ENCODE peak calls at places on chromosomes 7 and 10, in ten cellular contexts. G is PC-3, R is glutamatergic neuron, T is lower leg skin, O is neural crest cell, H is GM13976, F is AG10803, J is A673, N is bronchial epithelial cell, L is A549. Z is an unnamed sample.

GRCh38 chr10:45420453-45421192 is 46.6 kb downstream of the ALOX5 start:
- DNase-seq in G (peak; percentile 88), O (no peak), H (peak; percentile 73), L (no peak), F (peak; percentile 46), T (peak; percentile 49), J (peak; percentile 48), N (peak; percentile 34), R (no peak), Z (no peak)

GRCh38 chr10:21961847-21962246 is 41.7 kb downstream of the DNAJC1 start:
- DNase-seq in G (no peak), H (no peak), F (no peak), N (no peak), J (no peak), O (no peak), R (no peak), T (no peak), L (no peak), Z (no peak)

GRCh38 chr7:32224276-32224675 is 154.1 kb upstream of the PDE1C start:
- DNase-seq in T (no peak), R (no peak), O (no peak), H (no peak), L (no peak), N (peak; percentile 7), G (no peak), J (no peak), F (no peak), Z (no peak)

GRCh38 chr10:101287922-101288638 is 58.8 kb upstream of the LBX1 start:
- DNase-seq in R (peak; percentile 70), O (peak; percentile 46), L (peak; percentile 58), G (peak; percentile 16), H (peak; percentile 47), N (no peak), F (no peak), J (no peak), T (no peak), Z (no peak)

GRCh38 chr10:86393401-86393800 is 26.8 kb upstream of the GRID1 start:
- DNase-seq in F (no peak), G (no peak), N (no peak), J (no peak), O (no peak), H (no peak), R (no peak), L (no peak), T (no peak), Z (no peak)

GRCh38 chr10:43394868-43395267 is 14.1 kb downstream of the HNRNPF start:
- DNase-seq in H (no peak), J (no peak), G (no peak), O (no peak), F (no peak), N (no peak), T (no peak), L (no peak), R (no peak), Z (no peak)

GRCh38 chr7:40827217-40828085 is 692.6 kb downstream of the SUGCT start:
- DNase-seq in H (no peak), L (no peak), O (peak; percentile 5), R (no peak), G (no peak), F (peak; percentile 90), J (no peak), T (no peak), N (peak; percentile 57), Z (no peak)

GRCh38 chr10:43225004-43225786 is 41.7 kb downstream of the RASGEF1A start:
- DNase-seq in R (peak; percentile 7), G (no peak), J (no peak), H (no peak), F (no peak), L (no peak), N (no peak), T (no peak), O (no peak), Z (no peak)

GRCh38 chr10:3045471-3046209 is 21.7 kb upstream of the PFKP start:
- DNase-seq in T (no peak), F (peak; percentile 73), G (peak; percentile 52), R (peak; percentile 89), J (no peak), N (peak; percentile 45), L (peak; percentile 70), O (peak; percentile 57), H (no peak), Z (peak; percentile 24)

GRCh38 chr10:133309720-133310398 is 1.1 kb downstream of the ZNF511 start:
- DNase-seq in G (peak; percentile 35), H (no peak), T (no peak), O (no peak), F (no peak), R (no peak), N (no peak), L (no peak), J (no peak), Z (no peak)

GRCh38 chr7:149854611-149855367 is 16.6 kb downstream of the ZNF862 start:
- DNase-seq in R (no peak), F (peak; percentile 31), T (no peak), J (peak; percentile 87), O (no peak), L (no peak), N (peak; percentile 44), G (peak; percentile 17), H (no peak), Z (no peak)

GRCh38 chr10:133206311-133207040 is 23.5 kb upstream of the UTF1 start:
- DNase-seq in N (no peak), F (no peak), J (no peak), T (no peak), L (no peak), O (no peak), R (no peak), H (no peak), G (no peak), Z (no peak)

GRCh38 chr7:29606287-29606721 is 42.7 kb downstream of the PRR15 start:
- DNase-seq in H (no peak), G (peak; percentile 84), J (no peak), R (no peak), L (peak; percentile 50), O (no peak), N (peak; percentile 82), T (no peak), F (peak; percentile 56), Z (no peak)

GRCh38 chr10:9076066-9076465 is 1021.6 kb downstream of the GATA3 start:
- DNase-seq in F (no peak), R (no peak), L (no peak), H (no peak), J (no peak), O (no peak), T (no peak), G (no peak), N (no peak), Z (no peak)

GRCh38 chr10:3310016-3310415 is 137.4 kb upstream of the PITRM1 start:
- DNase-seq in G (no peak), J (no peak), L (no peak), O (no peak), T (no peak), R (no peak), F (no peak), H (no peak), N (no peak), Z (no peak)

GRCh38 chr7:132635127-132635526 is 58.9 kb upstream of the PLXNA4 start:
- DNase-seq in R (no peak), G (no peak), T (no peak), O (no peak), F (no peak), N (no peak), L (no peak), J (no peak), H (no peak), Z (no peak)

GRCh38 chr7:99137418-99138180 is 6.3 kb downstream of the SMURF1 start:
- DNase-seq in R (no peak), O (peak; percentile 3), J (peak; percentile 77), T (no peak), H (no peak), G (no peak), L (peak; percentile 36), N (peak; percentile 69), F (peak; percentile 92), Z (peak; percentile 17)
- TF ChIP-seq CTCF in R (no peak), O (no peak), J (no peak), T (no peak), H (no peak), G (no peak), L (no peak), N (no peak), F (no peak), Z (no peak)

DNA sequence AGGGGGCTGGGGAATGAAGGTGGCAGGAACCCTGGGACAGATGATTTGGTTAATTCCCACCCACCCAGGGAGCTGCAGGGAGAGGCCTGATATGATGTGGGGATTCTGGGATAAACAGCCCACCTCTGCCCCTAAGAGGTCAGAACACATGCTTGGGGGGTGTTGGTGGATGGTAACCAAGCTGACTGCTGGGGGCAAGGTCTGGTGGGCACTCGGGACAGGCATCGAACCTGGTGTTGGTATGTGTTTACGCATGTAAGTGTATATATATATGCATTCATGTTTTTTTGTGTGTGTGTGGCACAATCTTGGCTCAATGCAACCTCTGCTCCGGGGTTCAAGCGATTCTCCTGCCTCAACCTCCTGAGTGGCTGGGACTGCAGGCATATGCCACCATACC is 80.7 kb upstream of the TMEM248 start:
- DNase-seq in J (no peak), R (no peak), G (no peak), F (no peak), L (no peak), H (no peak), T (no peak), N (no peak), O (no peak), Z (no peak)
- TF ChIP-seq CTCF in J (no peak), R (no peak), G (no peak), F (no peak), L (no peak), H (no peak), T (no peak), N (no peak), O (no peak), Z (no peak)

DNA sequence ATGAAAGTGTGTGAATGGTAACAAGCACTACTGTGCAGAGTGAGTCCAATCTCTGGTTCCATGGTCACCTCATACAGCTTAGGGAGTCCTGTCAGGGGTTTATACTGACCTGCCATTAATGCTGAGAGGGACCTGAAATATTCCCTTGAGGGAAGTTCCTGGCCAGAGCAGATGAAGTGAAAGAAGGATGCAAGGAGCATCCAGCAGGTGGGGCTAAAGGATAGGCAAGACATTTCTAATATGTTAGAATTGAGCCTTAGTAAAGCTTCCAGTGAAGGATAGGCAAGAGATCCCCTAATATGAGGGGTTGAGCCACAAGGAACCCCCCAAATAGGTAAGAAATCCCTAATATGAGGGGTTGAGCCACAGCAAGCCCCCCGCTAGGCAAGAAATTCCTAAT is 25.5 kb upstream of the FAM221A start:
- DNase-seq in T (no peak), H (no peak), R (no peak), L (peak; percentile 13), N (peak; percentile 7), F (peak; percentile 1), O (no peak), J (peak; percentile 37), G (peak; percentile 9), Z (no peak)
- TF ChIP-seq CTCF in T (no peak), H (no peak), R (no peak), L (peak; percentile 22), N (peak; percentile 23), F (peak; percentile 32), O (peak; percentile 40), J (peak; percentile 51), G (peak; percentile 42), Z (no peak)

DNA sequence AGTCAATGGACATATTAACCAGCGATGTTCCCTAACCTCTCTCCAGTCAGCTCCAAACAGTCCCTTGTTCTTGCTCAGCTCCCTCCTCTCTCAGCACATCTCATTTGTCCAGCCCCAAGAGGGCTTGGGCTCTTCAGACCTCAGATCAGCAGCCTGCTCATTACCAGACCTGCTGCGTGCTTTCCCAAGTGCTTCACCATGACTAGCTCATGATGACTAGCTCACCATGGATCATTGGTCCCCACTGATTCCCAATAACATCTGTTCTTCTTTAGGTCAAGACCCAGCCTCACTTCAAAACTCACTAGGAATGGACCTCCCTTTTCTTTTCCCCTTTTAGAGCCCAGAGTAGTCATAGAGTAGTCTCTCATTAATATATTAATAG is 121.9 kb downstream of the SLC16A9 start:
- DNase-seq in G (no peak), L (no peak), N (no peak), H (no peak), R (no peak), T (no peak), F (no peak), O (no peak), J (no peak), Z (no peak)
- TF ChIP-seq CTCF in G (no peak), L (no peak), N (no peak), H (no peak), R (no peak), T (no peak), F (no peak), O (no peak), J (no peak), Z (no peak)

Z was measured in progenitor cell of endocrine pancreas.